ENCODE peak calls at places on chromosomes 4 and X, in five cellular contexts. V is T-helper 9 cell, U is ureter, Q is T-helper 2 cell, K is T-cell. M is an unnamed sample.

GRCh38 chrX:43605351-43605750 is 50.7 kb upstream of the MAOA start:
- DNase-seq in V (no peak), U (no peak), Q (no peak), K (no peak), M (no peak)

GRCh38 chr4:147991543-147992295 is 259.8 kb downstream of the ARHGAP10 start:
- DNase-seq in V (no peak), U (no peak), Q (no peak), K (no peak), M (no peak)

GRCh38 chr4:128917781-128918180 is 108.3 kb downstream of the JADE1 start:
- DNase-seq in V (no peak), U (no peak), Q (no peak), K (no peak), M (no peak)

GRCh38 chrX:149830192-149830873 is 48.6 kb downstream of the MAGEA9 start:
- DNase-seq in V (peak; percentile 7), U (no peak), Q (no peak), K (peak; percentile 44), M (peak; percentile 0)

GRCh38 chr4:164904336-164904735 is 27.4 kb downstream of the APELA start:
- DNase-seq in V (no peak), U (no peak), Q (no peak), K (no peak), M (no peak)

GRCh38 chrX:49163555-49164419 is 1.2 kb downstream of the MAGIX start:
- DNase-seq in V (peak; percentile 68), U (peak; percentile 86), Q (peak; percentile 72), K (peak; percentile 72), M (peak; percentile 83)

GRCh38 chrX:49627030-49627777 is 28.4 kb downstream of the GAGE1 start:
- DNase-seq in V (no peak), U (peak; percentile 43), Q (peak; percentile 3), K (peak; percentile 18), M (peak; percentile 70)

GRCh38 chr4:3781193-3781886 is 15.2 kb downstream of the ADRA2C start:
- DNase-seq in V (no peak), U (no peak), Q (no peak), K (no peak), M (no peak)

GRCh38 chr4:6502147-6502546 is 29.7 kb upstream of the PPP2R2C start:
- DNase-seq in V (no peak), U (no peak), Q (no peak), K (no peak), M (no peak)

GRCh38 chr4:6071959-6072720 is 53.9 kb upstream of the C4orf50 start:
- DNase-seq in V (no peak), U (no peak), Q (no peak), K (no peak), M (peak; percentile 12)

GRCh38 chr4:52051213-52051614 is at the start of gene SPATA18:
- DNase-seq in V (no peak), U (no peak), Q (no peak), K (no peak), M (no peak)

GRCh38 chrX:153903991-153904957 is at the start of gene AVPR2:
- DNase-seq in V (no peak), U (no peak), Q (no peak), K (no peak), M (no peak)